ENCODE peak calls at places on chromosomes 2 and 18, in seven cellular contexts. K is foreskin fibroblast, P is foreskin keratinocyte, C is epithelial cell of proximal tubule, T is body of pancreas, F is adrenal gland, H is endothelial cell. L is an unnamed sample.

GRCh38 chr2:218756599-218757377 is 25.2 kb upstream of the CYP27A1 start:
- DNase-seq in K (no peak), P (no peak), C (no peak), T (no peak), F (no peak), H (no peak), L (no peak)

GRCh38 chr2:1730047-1730937 is 14.0 kb downstream of the PXDN start:
- DNase-seq in K (peak), P (no peak), C (no peak), T (no peak), F (no peak), H (no peak), L (no peak)

GRCh38 chr2:1973636-1974035 is 229.3 kb upstream of the PXDN start:
- DNase-seq in K (no peak), P (no peak), C (no peak), T (no peak), F (no peak), H (no peak), L (no peak)

GRCh38 chr2:47011264-47011663 is 95.7 kb upstream of the MCFD2 start:
- DNase-seq in K (no peak), P (no peak), C (no peak), T (no peak), F (no peak), H (no peak), L (no peak)

GRCh38 chr2:203656522-203657287 is 49.7 kb upstream of the CD28 start:
- DNase-seq in K (peak), P (peak), C (no peak), T (peak), F (peak), H (no peak), L (no peak)

GRCh38 chr2:239324456-239324855 is 76.4 kb downstream of the HDAC4 start:
- DNase-seq in K (no peak), P (no peak), C (no peak), T (no peak), F (peak), H (no peak), L (peak)

GRCh38 chr18:35415511-35416427 is 38.6 kb upstream of the ZNF396 start:
- DNase-seq in K (peak), P (no peak), C (no peak), T (no peak), F (no peak), H (no peak), L (no peak)

GRCh38 chr2:129329574-129329973 is 649.9 kb upstream of the RAB6C start:
- DNase-seq in K (no peak), P (no peak), C (no peak), T (no peak), F (no peak), H (no peak), L (no peak)

GRCh38 chr18:34287825-34288224 is 63.1 kb upstream of the NOL4 start:
- DNase-seq in K (no peak), P (no peak), C (no peak), T (no peak), F (no peak), H (no peak), L (no peak)

GRCh38 chr18:23939896-23940295 is 74.7 kb upstream of the TTC39C start:
- DNase-seq in K (no peak), P (no peak), C (no peak), T (no peak), F (no peak), H (no peak), L (no peak)

GRCh38 chr2:31729442-31730092 is 148.8 kb upstream of the SRD5A2 start:
- DNase-seq in K (peak), P (peak), C (no peak), T (no peak), F (no peak), H (no peak), L (no peak)

GRCh38 chr18:53603281-53603680 is 621.2 kb downstream of the MBD2 start:
- DNase-seq in K (no peak), P (no peak), C (no peak), T (no peak), F (no peak), H (no peak), L (no peak)

GRCh38 chr2:117832905-117833613 is 18.6 kb downstream of the DDX18 start:
- DNase-seq in K (peak), P (no peak), C (no peak), T (no peak), F (no peak), H (peak), L (no peak)

GRCh38 chr18:58865009-58865345 is 300 bp downstream of the ZNF532 start:
- DNase-seq in K (no peak), P (no peak), C (no peak), T (no peak), F (no peak), H (no peak), L (no peak)

GRCh38 chr18:46067431-46068007 is 4.5 kb downstream of the PSTPIP2 start:
- DNase-seq in K (no peak), P (no peak), C (no peak), T (peak), F (no peak), H (no peak), L (no peak)

GRCh38 chr2:209498574-209498973 is 74.7 kb downstream of the MAP2 start:
- DNase-seq in K (no peak), P (no peak), C (no peak), T (no peak), F (no peak), H (no peak), L (no peak)

DNA sequence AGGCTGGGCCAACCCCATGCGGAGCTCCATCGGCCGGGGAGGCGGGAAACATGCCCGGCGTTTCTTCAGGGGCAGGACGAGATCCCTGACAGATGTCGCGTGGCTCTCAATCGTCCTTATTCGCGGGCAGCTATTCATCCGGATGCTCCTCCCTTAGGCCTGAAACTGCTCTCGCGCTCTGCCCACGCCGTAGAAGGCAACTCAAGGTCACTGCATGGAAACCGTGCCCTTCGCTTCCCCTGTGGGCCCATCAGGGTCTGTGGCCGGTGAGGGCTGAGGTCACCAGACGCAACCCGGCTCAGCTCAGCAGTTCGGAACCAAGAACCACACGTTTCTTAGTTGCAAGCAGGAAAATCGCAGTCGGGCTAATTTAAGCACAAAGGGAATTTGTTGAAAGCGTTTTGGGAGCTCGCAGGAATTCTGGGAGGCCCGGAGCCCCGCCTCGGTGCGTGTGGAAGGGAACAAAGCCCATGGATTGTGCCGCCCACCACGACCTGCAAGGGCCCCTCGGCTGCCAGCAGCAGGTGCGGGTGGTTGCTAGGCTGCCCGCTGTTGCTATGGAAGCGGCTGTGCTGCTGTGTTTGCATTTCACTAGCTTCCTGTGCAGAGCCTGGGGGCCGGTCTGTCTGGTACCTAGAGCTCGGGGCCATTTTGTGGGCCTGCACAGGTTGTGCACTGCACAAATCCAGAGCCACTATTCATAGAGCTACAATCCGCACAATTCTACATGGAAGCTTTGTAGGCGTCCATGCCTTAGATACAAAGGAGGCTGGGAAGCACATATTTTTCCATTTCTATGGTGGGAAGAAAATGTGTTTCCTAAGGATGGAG is 6.1 kb upstream of the ALLC start:
- DNase-seq in K (peak), P (no peak), C (no peak), T (peak), F (peak), H (peak), L (peak)
- TF ChIP-seq CTCF in K (no peak), P (no peak), C (no peak), T (no peak), F (no peak), H (no peak), L (no peak)

GRCh38 chr2:168137510-168138180 is 109.8 kb downstream of the STK39 start:
- DNase-seq in K (no peak), P (no peak), C (no peak), T (no peak), F (no peak), H (no peak), L (no peak)
- TF ChIP-seq CTCF in K (no peak), P (no peak), C (no peak), T (no peak), F (no peak), H (no peak), L (no peak)

GRCh38 chr2:8684885-8685696 is 3.2 kb downstream of the ID2 start:
- DNase-seq in K (peak), P (no peak), C (no peak), T (peak), F (peak), H (peak), L (peak)

GRCh38 chr2:8681786-8682692 is at the start of gene ID2:
- DNase-seq in K (peak), P (peak), C (no peak), T (peak), F (peak), H (peak), L (peak)

GRCh38 chr2:8680931-8681760 is 710 bp upstream of the ID2 start:
- DNase-seq in K (peak), P (no peak), C (no peak), T (peak), F (peak), H (peak), L (peak)

GRCh38 chr2:8684421-8684884 is 2.6 kb downstream of the ID2 start:
- DNase-seq in K (peak), P (no peak), C (no peak), T (no peak), F (peak), H (no peak), L (no peak)

GRCh38 chr2:8682719-8683667 is 1.1 kb downstream of the ID2 start:
- DNase-seq in K (peak), P (no peak), C (no peak), T (peak), F (peak), H (no peak), L (no peak)
- TF ChIP-seq CTCF in K (no peak), P (no peak), C (no peak), T (no peak), F (peak), H (no peak), L (no peak)

DNA sequence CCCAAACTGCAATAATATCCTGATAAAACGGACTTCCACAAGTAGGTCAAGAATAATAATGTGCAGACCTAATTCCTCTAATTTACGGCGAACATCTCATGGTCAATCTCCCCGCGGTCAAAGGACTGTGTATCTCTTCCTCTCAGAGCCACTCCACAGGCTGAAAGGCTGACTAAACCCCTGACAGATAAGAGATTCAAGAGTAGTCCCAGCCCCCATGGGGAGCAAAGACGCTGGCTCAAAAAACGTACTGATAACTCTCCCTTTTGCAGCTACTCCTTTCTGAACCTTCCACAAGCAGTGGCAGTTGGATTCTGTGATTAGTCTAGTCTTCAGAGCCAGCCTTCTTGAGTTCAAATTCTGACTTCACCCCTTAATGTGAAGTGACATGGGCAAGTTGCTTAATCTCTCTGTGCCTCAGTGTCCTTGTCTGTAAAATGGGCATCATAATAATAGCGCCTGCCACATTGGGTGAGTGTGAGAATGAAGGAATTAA is 19.7 kb upstream of the IL18R1 start:
- DNase-seq in K (no peak), P (no peak), C (no peak), T (no peak), F (peak), H (no peak), L (no peak)
- TF ChIP-seq CTCF in K (no peak), P (no peak), C (no peak), T (no peak), F (no peak), H (no peak), L (no peak)

L was measured in mesothelial cell of epicardium.